ENCODE peak calls at places on chromosomes 5 and 9, in six cellular contexts. Y is PC-9, U is OCI-LY7, H is stomach, X is heart right ventricle, O is breast epithelium. V is an unnamed sample. For H3K9me3, the result is how much of the 10 kb centered on the place peaks cover.

GRCh38 chr9:14497476-14497875 is 183.5 kb upstream of the NFIB start:
- DNase-seq in Y (no peak), U (no peak), H (no peak), X (no peak), O (no peak), V (no peak)

GRCh38 chr5:6736106-6736505 is 22.9 kb downstream of the TENT4A start:
- DNase-seq in Y (no peak), U (no peak), H (no peak), X (no peak), O (no peak), V (no peak)

GRCh38 chr9:105054488-105054887 is 126.5 kb upstream of the ABCA1 start:
- DNase-seq in Y (no peak), U (no peak), H (no peak), X (no peak), O (no peak), V (no peak)

GRCh38 chr5:13408616-13409015 is 535.9 kb downstream of the DNAH5 start:
- DNase-seq in Y (no peak), U (no peak), H (no peak), X (no peak), O (no peak), V (no peak)

GRCh38 chr9:95276395-95276954 is 41.0 kb downstream of the FANCC start:
- DNase-seq in Y (no peak), U (no peak), H (no peak), X (no peak), O (no peak), V (no peak)

GRCh38 chr5:55407059-55407684 is 99.4 kb downstream of the MTREX start:
- DNase-seq in Y (peak), U (peak), H (no peak), X (no peak), O (no peak), V (no peak)

GRCh38 chr9:134378901-134379338 is 52.7 kb downstream of the RXRA start:
- DNase-seq in Y (peak), U (no peak), H (peak), X (peak), O (no peak), V (no peak)

GRCh38 chr5:135157421-135158314 is 123.6 kb upstream of the PITX1 start:
- DNase-seq in Y (no peak), U (no peak), H (no peak), X (no peak), O (no peak), V (no peak)

GRCh38 chr9:118459832-118460425 is 755.7 kb downstream of the TLR4 start:
- DNase-seq in Y (no peak), U (no peak), H (no peak), X (no peak), O (no peak), V (no peak)

GRCh38 chr9:114887963-114888362 is 42.4 kb downstream of the TNFSF8 start:
- DNase-seq in Y (no peak), U (no peak), H (no peak), X (no peak), O (no peak), V (no peak)

GRCh38 chr9:71072587-71072986 is 48.8 kb downstream of the TRPM3 start:
- DNase-seq in Y (no peak), U (no peak), H (no peak), X (no peak), O (no peak), V (no peak)

GRCh38 chr5:170572453-170572852 is 68.6 kb downstream of the KCNIP1 start:
- DNase-seq in Y (no peak), U (no peak), H (no peak), X (no peak), O (no peak), V (no peak)

GRCh38 chr5:181088289-181088688 is 42.7 kb downstream of the OR2V1 start:
- DNase-seq in Y (no peak), U (peak), H (no peak), X (no peak), O (no peak), V (no peak)

GRCh38 chr5:111299831-111300432 is 75.7 kb downstream of the CAMK4 start:
- DNase-seq in Y (no peak), U (no peak), H (no peak), X (no peak), O (no peak), V (no peak)

GRCh38 chr9:98637381-98637780 is 71.4 kb downstream of the GABBR2 start:
- DNase-seq in Y (no peak), U (no peak), H (no peak), X (no peak), O (no peak), V (no peak)

GRCh38 chr9:97615439-97616072 is 17.6 kb downstream of the TSTD2 start:
- DNase-seq in Y (peak), U (peak), H (peak), X (no peak), O (no peak), V (no peak)

GRCh38 chr5:149412783-149413476 is 33.8 kb upstream of the IL17B start:
- DNase-seq in Y (no peak), U (no peak), H (no peak), X (no peak), O (no peak), V (peak)

GRCh38 chr5:54243483-54244080 is 66.8 kb downstream of the ARL15 start:
- DNase-seq in Y (peak), U (peak), H (no peak), X (no peak), O (no peak), V (no peak)

GRCh38 chr9:40913096-40913719 is 215.3 kb downstream of the FOXD4L6 start:
- DNase-seq in Y (no peak), U (no peak), H (no peak), X (no peak), O (no peak), V (no peak)
- H3K9me3 ChIP-seq in Y (under half), U (under half), H (half or more), X (half or more), O (half or more), V (half or more)

GRCh38 chr9:130180516-130180915 is 8.3 kb downstream of the NCS1 start:
- DNase-seq in Y (no peak), U (no peak), H (no peak), X (no peak), O (no peak), V (no peak)
- H3K27ac ChIP-seq in Y (no peak), U (no peak), H (peak), X (no peak), O (no peak), V (no peak)

DNA sequence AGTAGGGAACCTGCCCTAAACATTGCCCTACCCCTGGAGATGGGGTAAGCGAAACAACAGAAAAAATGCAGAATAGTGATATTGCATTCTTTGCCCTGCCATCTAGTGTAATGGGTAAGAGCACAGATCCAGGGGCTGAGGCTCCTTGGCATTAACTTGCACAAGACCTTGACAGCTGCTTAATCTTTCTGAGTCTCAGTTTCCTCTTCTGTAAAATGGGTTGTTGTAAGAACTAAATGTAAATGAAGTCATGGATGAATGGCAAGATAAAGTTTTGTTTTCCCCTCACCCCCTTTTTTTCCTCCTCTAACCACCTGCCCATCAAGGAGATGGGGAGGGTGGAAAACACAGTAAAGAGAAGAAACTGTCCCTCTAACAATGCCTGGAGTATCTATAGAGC is 47.7 kb upstream of the ZNF366 start:
- DNase-seq in Y (no peak), U (no peak), H (no peak), X (no peak), O (no peak), V (no peak)
- H3K9me3 ChIP-seq in Y (under half), U (under half), H (under half), X (under half), O (under half), V (under half)

GRCh38 chr9:38416461-38416860 is 7.8 kb downstream of the IGFBPL1 start:
- DNase-seq in Y (no peak), U (no peak), H (no peak), X (no peak), O (no peak), V (no peak)

GRCh38 chr9:38415846-38416245 is 8.4 kb downstream of the IGFBPL1 start:
- DNase-seq in Y (no peak), U (no peak), H (no peak), X (no peak), O (no peak), V (no peak)

GRCh38 chr9:38417003-38417965 is 7.0 kb downstream of the IGFBPL1 start:
- DNase-seq in Y (no peak), U (peak), H (peak), X (no peak), O (no peak), V (no peak)

GRCh38 chr9:38419216-38419615 is 5.0 kb downstream of the IGFBPL1 start:
- DNase-seq in Y (no peak), U (no peak), H (no peak), X (no peak), O (no peak), V (no peak)

GRCh38 chr9:38418366-38418765 is 5.9 kb downstream of the IGFBPL1 start:
- DNase-seq in Y (no peak), U (no peak), H (no peak), X (no peak), O (no peak), V (no peak)
- H3K27ac ChIP-seq in Y (no peak), U (no peak), H (no peak), X (no peak), O (no peak), V (no peak)

GRCh38 chr5:2948875-2949274 is 197.4 kb upstream of the IRX2 start:
- DNase-seq in Y (no peak), U (no peak), H (no peak), X (no peak), O (no peak), V (no peak)

DNA sequence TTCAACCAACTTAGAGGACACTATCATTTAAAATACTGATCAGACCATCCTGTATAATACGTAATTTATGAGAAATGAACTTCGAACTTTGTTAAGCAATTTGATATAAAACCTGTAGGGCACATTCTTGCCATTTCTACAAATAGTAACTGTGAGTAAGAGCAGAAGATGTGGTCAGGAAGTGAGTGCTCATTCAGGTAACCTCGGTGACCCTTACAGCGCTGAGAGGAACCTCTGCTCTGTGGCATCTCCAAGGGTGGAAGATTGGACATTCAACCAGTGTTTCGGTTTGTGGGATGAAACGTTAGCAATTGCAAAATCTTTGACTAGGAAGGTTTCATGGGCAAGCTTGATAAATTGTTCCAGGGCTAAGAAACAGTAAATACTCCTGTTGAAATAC is 194.8 kb upstream of the IRX2 start:
- DNase-seq in Y (no peak), U (no peak), H (no peak), X (no peak), O (no peak), V (no peak)
- H3K9me3 ChIP-seq in Y (under half), U (under half), H (under half), X (under half), O (under half), V (under half)

DNA sequence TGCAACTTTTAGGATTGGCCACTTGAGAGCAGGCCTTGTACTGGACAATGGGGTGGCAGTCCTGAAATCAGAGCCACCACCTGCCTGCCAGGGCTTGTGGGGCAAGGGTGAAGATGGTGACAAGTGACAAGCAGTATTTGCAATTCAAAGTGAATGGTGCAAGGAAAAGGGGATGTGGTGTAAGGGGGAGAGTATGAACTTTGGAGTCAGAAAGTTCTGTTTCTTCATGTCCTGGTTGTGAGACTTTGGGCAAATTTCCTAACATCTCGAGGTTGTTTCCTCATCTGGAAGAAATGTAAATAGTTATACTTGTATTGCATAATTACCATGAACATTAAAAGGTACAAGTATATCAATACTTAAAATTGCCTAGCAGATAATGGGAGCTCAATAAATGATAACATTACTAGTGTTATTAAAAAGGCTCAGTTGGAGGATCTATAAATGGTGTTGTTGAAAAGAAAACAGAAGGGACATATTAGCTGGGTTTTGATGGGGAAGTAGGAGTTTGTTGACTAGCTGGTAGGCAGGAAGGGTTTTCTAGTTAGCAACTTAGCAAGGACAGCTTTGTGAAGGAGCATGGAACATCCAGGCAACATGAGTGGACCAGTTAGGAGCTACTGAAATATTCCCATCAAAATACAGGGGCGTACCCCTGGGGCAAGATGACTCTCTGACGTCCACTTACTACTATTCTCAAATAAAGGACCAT is 21.3 kb upstream of the MEGF9 start:
- DNase-seq in Y (peak), U (peak), H (peak), X (no peak), O (no peak), V (no peak)
- H3K27ac ChIP-seq in Y (peak), U (peak), H (peak), X (peak), O (no peak), V (peak)

GRCh38 chr5:110070836-110071235 is 381.1 kb downstream of the MAN2A1 start:
- DNase-seq in Y (no peak), U (no peak), H (no peak), X (no peak), O (no peak), V (no peak)
- H3K9me3 ChIP-seq in Y (under half), U (under half), H (under half), X (under half), O (under half), V (under half)